ENCODE peak calls at places on chromosome 19, in seven cellular contexts. One of them, this sample, is unnamed.

GRCh38 chr19:43595605-43595998 is 332 bp downstream of the IRGQ start:
- DNase-seq in choroid plexus epithelial cell: no peak
- DNase-seq in GM23248: no peak
- DNase-seq in activated naive CD8-positive, alpha-beta T cell treated with anti-CD3 and anti-CD28 coated beads for 36 hours: peak; percentile 29
- DNase-seq in AG08395: no peak
- DNase-seq in adipocyte: no peak
- DNase-seq in GDM1: no peak
- DNase-seq in this sample: no peak

GRCh38 chr19:57934820-57935665 is at the start of gene ZNF418:
- DNase-seq in choroid plexus epithelial cell: peak; percentile 91
- DNase-seq in GM23248: peak; percentile 92
- DNase-seq in activated naive CD8-positive, alpha-beta T cell treated with anti-CD3 and anti-CD28 coated beads for 36 hours: peak; percentile 60
- DNase-seq in AG08395: peak; percentile 82
- DNase-seq in adipocyte: peak; percentile 80
- DNase-seq in GDM1: no peak
- DNase-seq in this sample: no peak

GRCh38 chr19:2337329-2337707 is 8.8 kb downstream of the SPPL2B start:
- DNase-seq in choroid plexus epithelial cell: peak; percentile 74
- DNase-seq in GM23248: peak; percentile 47
- DNase-seq in activated naive CD8-positive, alpha-beta T cell treated with anti-CD3 and anti-CD28 coated beads for 36 hours: no peak
- DNase-seq in AG08395: no peak
- DNase-seq in adipocyte: no peak
- DNase-seq in GDM1: no peak
- DNase-seq in this sample: no peak

GRCh38 chr19:42121666-42122069 is 10.6 kb downstream of the POU2F2 start:
- DNase-seq in choroid plexus epithelial cell: peak; percentile 72
- DNase-seq in GM23248: peak; percentile 85
- DNase-seq in activated naive CD8-positive, alpha-beta T cell treated with anti-CD3 and anti-CD28 coated beads for 36 hours: peak; percentile 87
- DNase-seq in AG08395: peak; percentile 88
- DNase-seq in adipocyte: peak; percentile 68
- DNase-seq in GDM1: peak; percentile 80
- DNase-seq in this sample: no peak

GRCh38 chr19:10086032-10086903 is at the start of gene SHFL:
- DNase-seq in choroid plexus epithelial cell: peak; percentile 72
- DNase-seq in GM23248: peak; percentile 83
- DNase-seq in activated naive CD8-positive, alpha-beta T cell treated with anti-CD3 and anti-CD28 coated beads for 36 hours: peak; percentile 89
- DNase-seq in AG08395: peak; percentile 83
- DNase-seq in adipocyte: peak; percentile 91
- DNase-seq in GDM1: peak; percentile 64
- DNase-seq in this sample: peak; percentile 78

GRCh38 chr19:48858984-48859710 is 9.3 kb downstream of the PLEKHA4 start:
- DNase-seq in choroid plexus epithelial cell: no peak
- DNase-seq in GM23248: peak; percentile 10
- DNase-seq in activated naive CD8-positive, alpha-beta T cell treated with anti-CD3 and anti-CD28 coated beads for 36 hours: peak; percentile 79
- DNase-seq in AG08395: no peak
- DNase-seq in adipocyte: no peak
- DNase-seq in GDM1: peak; percentile 50
- DNase-seq in this sample: peak; percentile 12

GRCh38 chr19:42066075-42066754 is 3.8 kb downstream of the GRIK5 start:
- DNase-seq in choroid plexus epithelial cell: peak; percentile 37
- DNase-seq in GM23248: peak; percentile 32
- DNase-seq in activated naive CD8-positive, alpha-beta T cell treated with anti-CD3 and anti-CD28 coated beads for 36 hours: no peak
- DNase-seq in AG08395: peak; percentile 37
- DNase-seq in adipocyte: no peak
- DNase-seq in GDM1: no peak
- DNase-seq in this sample: no peak

GRCh38 chr19:24078688-24079087 is 8.3 kb upstream of the ZNF254 start:
- DNase-seq in choroid plexus epithelial cell: no peak
- DNase-seq in GM23248: no peak
- DNase-seq in activated naive CD8-positive, alpha-beta T cell treated with anti-CD3 and anti-CD28 coated beads for 36 hours: no peak
- DNase-seq in AG08395: no peak
- DNase-seq in adipocyte: no peak
- DNase-seq in GDM1: no peak
- DNase-seq in this sample: no peak

GRCh38 chr19:54248016-54248601 is 5.5 kb upstream of the LILRA6 start:
- DNase-seq in choroid plexus epithelial cell: peak; percentile 51
- DNase-seq in GM23248: peak; percentile 37
- DNase-seq in activated naive CD8-positive, alpha-beta T cell treated with anti-CD3 and anti-CD28 coated beads for 36 hours: peak; percentile 33
- DNase-seq in AG08395: no peak
- DNase-seq in adipocyte: no peak
- DNase-seq in GDM1: peak; percentile 74
- DNase-seq in this sample: peak; percentile 83

GRCh38 chr19:8034178-8034525 is 18.4 kb upstream of the CCL25 start:
- DNase-seq in choroid plexus epithelial cell: no peak
- DNase-seq in GM23248: no peak
- DNase-seq in activated naive CD8-positive, alpha-beta T cell treated with anti-CD3 and anti-CD28 coated beads for 36 hours: no peak
- DNase-seq in AG08395: no peak
- DNase-seq in adipocyte: no peak
- DNase-seq in GDM1: no peak
- DNase-seq in this sample: no peak

GRCh38 chr19:35715981-35716734 is 1.6 kb upstream of the KMT2B start:
- DNase-seq in choroid plexus epithelial cell: peak; percentile 41
- DNase-seq in GM23248: peak; percentile 71
- DNase-seq in activated naive CD8-positive, alpha-beta T cell treated with anti-CD3 and anti-CD28 coated beads for 36 hours: no peak
- DNase-seq in AG08395: peak; percentile 70
- DNase-seq in adipocyte: peak; percentile 74
- DNase-seq in GDM1: no peak
- DNase-seq in this sample: peak; percentile 43

GRCh38 chr19:1225451-1226226 is 12.2 kb downstream of the CBARP start:
- DNase-seq in choroid plexus epithelial cell: peak; percentile 31
- DNase-seq in GM23248: no peak
- DNase-seq in activated naive CD8-positive, alpha-beta T cell treated with anti-CD3 and anti-CD28 coated beads for 36 hours: no peak
- DNase-seq in AG08395: no peak
- DNase-seq in adipocyte: no peak
- DNase-seq in GDM1: no peak
- DNase-seq in this sample: no peak

GRCh38 chr19:51514866-51515481 is 13.4 kb upstream of the SIGLEC12 start:
- DNase-seq in choroid plexus epithelial cell: peak; percentile 78
- DNase-seq in GM23248: peak; percentile 65
- DNase-seq in activated naive CD8-positive, alpha-beta T cell treated with anti-CD3 and anti-CD28 coated beads for 36 hours: peak; percentile 14
- DNase-seq in AG08395: peak; percentile 66
- DNase-seq in adipocyte: peak; percentile 76
- DNase-seq in GDM1: peak; percentile 51
- DNase-seq in this sample: peak; percentile 58

GRCh38 chr19:33678796-33679195 is 57.0 kb downstream of the CHST8 start:
- DNase-seq in choroid plexus epithelial cell: no peak
- DNase-seq in GM23248: no peak
- DNase-seq in activated naive CD8-positive, alpha-beta T cell treated with anti-CD3 and anti-CD28 coated beads for 36 hours: no peak
- DNase-seq in AG08395: no peak
- DNase-seq in adipocyte: no peak
- DNase-seq in GDM1: no peak
- DNase-seq in this sample: no peak

GRCh38 chr19:5228932-5229777 is 111.5 kb downstream of the PTPRS start:
- DNase-seq in choroid plexus epithelial cell: no peak
- DNase-seq in GM23248: peak; percentile 53
- DNase-seq in activated naive CD8-positive, alpha-beta T cell treated with anti-CD3 and anti-CD28 coated beads for 36 hours: peak; percentile 11
- DNase-seq in AG08395: no peak
- DNase-seq in adipocyte: peak; percentile 48
- DNase-seq in GDM1: no peak
- DNase-seq in this sample: no peak

GRCh38 chr19:16096281-16096855 is 15.3 kb upstream of the RAB8A start:
- DNase-seq in choroid plexus epithelial cell: no peak
- DNase-seq in GM23248: no peak
- DNase-seq in activated naive CD8-positive, alpha-beta T cell treated with anti-CD3 and anti-CD28 coated beads for 36 hours: no peak
- DNase-seq in AG08395: no peak
- DNase-seq in adipocyte: no peak
- DNase-seq in GDM1: no peak
- DNase-seq in this sample: no peak

GRCh38 chr19:39557791-39558622 is 18.0 kb upstream of the EID2 start:
- DNase-seq in choroid plexus epithelial cell: peak; percentile 52
- DNase-seq in GM23248: no peak
- DNase-seq in activated naive CD8-positive, alpha-beta T cell treated with anti-CD3 and anti-CD28 coated beads for 36 hours: no peak
- DNase-seq in AG08395: no peak
- DNase-seq in adipocyte: peak; percentile 66
- DNase-seq in GDM1: no peak
- DNase-seq in this sample: no peak

GRCh38 chr19:51295382-51296126 is 15.9 kb upstream of the IGLON5 start:
- DNase-seq in choroid plexus epithelial cell: no peak
- DNase-seq in GM23248: no peak
- DNase-seq in activated naive CD8-positive, alpha-beta T cell treated with anti-CD3 and anti-CD28 coated beads for 36 hours: no peak
- DNase-seq in AG08395: no peak
- DNase-seq in adipocyte: no peak
- DNase-seq in GDM1: no peak
- DNase-seq in this sample: no peak

GRCh38 chr19:43811833-43812232 is 9.6 kb upstream of the LYPD5 start:
- DNase-seq in choroid plexus epithelial cell: no peak
- DNase-seq in GM23248: no peak
- DNase-seq in activated naive CD8-positive, alpha-beta T cell treated with anti-CD3 and anti-CD28 coated beads for 36 hours: no peak
- DNase-seq in AG08395: no peak
- DNase-seq in adipocyte: no peak
- DNase-seq in GDM1: no peak
- DNase-seq in this sample: no peak

GRCh38 chr19:32053366-32053765 is 292.0 kb upstream of the ZNF507 start:
- DNase-seq in choroid plexus epithelial cell: no peak
- DNase-seq in GM23248: no peak
- DNase-seq in activated naive CD8-positive, alpha-beta T cell treated with anti-CD3 and anti-CD28 coated beads for 36 hours: no peak
- DNase-seq in AG08395: no peak
- DNase-seq in adipocyte: no peak
- DNase-seq in GDM1: no peak
- DNase-seq in this sample: no peak

GRCh38 chr19:42480335-42481095 is 37.8 kb upstream of the CXCL17 start:
- DNase-seq in choroid plexus epithelial cell: peak; percentile 47
- DNase-seq in GM23248: peak; percentile 61
- DNase-seq in activated naive CD8-positive, alpha-beta T cell treated with anti-CD3 and anti-CD28 coated beads for 36 hours: peak; percentile 17
- DNase-seq in AG08395: peak; percentile 58
- DNase-seq in adipocyte: peak; percentile 63
- DNase-seq in GDM1: no peak
- DNase-seq in this sample: peak; percentile 60

GRCh38 chr19:5893907-5894703 is 9.5 kb downstream of the NDUFA11 start:
- DNase-seq in choroid plexus epithelial cell: no peak
- DNase-seq in GM23248: no peak
- DNase-seq in activated naive CD8-positive, alpha-beta T cell treated with anti-CD3 and anti-CD28 coated beads for 36 hours: no peak
- DNase-seq in AG08395: no peak
- DNase-seq in adipocyte: no peak
- DNase-seq in GDM1: no peak
- DNase-seq in this sample: no peak

GRCh38 chr19:13861392-13861713 is 15.6 kb upstream of the NANOS3 start:
- DNase-seq in choroid plexus epithelial cell: no peak
- DNase-seq in GM23248: peak; percentile 58
- DNase-seq in activated naive CD8-positive, alpha-beta T cell treated with anti-CD3 and anti-CD28 coated beads for 36 hours: no peak
- DNase-seq in AG08395: no peak
- DNase-seq in adipocyte: no peak
- DNase-seq in GDM1: no peak
- DNase-seq in this sample: no peak

GRCh38 chr19:42280761-42281174 is 11.7 kb downstream of the CIC start:
- DNase-seq in choroid plexus epithelial cell: no peak
- DNase-seq in GM23248: peak; percentile 77
- DNase-seq in activated naive CD8-positive, alpha-beta T cell treated with anti-CD3 and anti-CD28 coated beads for 36 hours: peak; percentile 50
- DNase-seq in AG08395: peak; percentile 47
- DNase-seq in adipocyte: peak; percentile 77
- DNase-seq in GDM1: peak; percentile 64
- DNase-seq in this sample: no peak

GRCh38 chr19:12800344-12800732 is 1.3 kb downstream of the PRDX2 start:
- DNase-seq in choroid plexus epithelial cell: no peak
- DNase-seq in GM23248: peak; percentile 30
- DNase-seq in activated naive CD8-positive, alpha-beta T cell treated with anti-CD3 and anti-CD28 coated beads for 36 hours: no peak
- DNase-seq in AG08395: no peak
- DNase-seq in adipocyte: no peak
- DNase-seq in GDM1: no peak
- DNase-seq in this sample: no peak

GRCh38 chr19:38649305-38650179 is 2.1 kb downstream of the ACTN4 start:
- DNase-seq in choroid plexus epithelial cell: no peak
- DNase-seq in GM23248: peak; percentile 49
- DNase-seq in activated naive CD8-positive, alpha-beta T cell treated with anti-CD3 and anti-CD28 coated beads for 36 hours: no peak
- DNase-seq in AG08395: no peak
- DNase-seq in adipocyte: peak; percentile 46
- DNase-seq in GDM1: no peak
- DNase-seq in this sample: peak; percentile 4

GRCh38 chr19:3321696-3322095 is 44.7 kb upstream of the NFIC start:
- DNase-seq in choroid plexus epithelial cell: no peak
- DNase-seq in GM23248: no peak
- DNase-seq in activated naive CD8-positive, alpha-beta T cell treated with anti-CD3 and anti-CD28 coated beads for 36 hours: no peak
- DNase-seq in AG08395: no peak
- DNase-seq in adipocyte: no peak
- DNase-seq in GDM1: no peak
- DNase-seq in this sample: no peak

GRCh38 chr19:46610851-46611770 is 10.0 kb downstream of the CALM3 start:
- DNase-seq in choroid plexus epithelial cell: peak; percentile 53
- DNase-seq in GM23248: no peak
- DNase-seq in activated naive CD8-positive, alpha-beta T cell treated with anti-CD3 and anti-CD28 coated beads for 36 hours: no peak
- DNase-seq in AG08395: no peak
- DNase-seq in adipocyte: no peak
- DNase-seq in GDM1: no peak
- DNase-seq in this sample: no peak

GRCh38 chr19:4705413-4706131 is 18.1 kb downstream of the DPP9 start:
- DNase-seq in choroid plexus epithelial cell: no peak
- DNase-seq in GM23248: no peak
- DNase-seq in activated naive CD8-positive, alpha-beta T cell treated with anti-CD3 and anti-CD28 coated beads for 36 hours: no peak
- DNase-seq in AG08395: no peak
- DNase-seq in adipocyte: no peak
- DNase-seq in GDM1: no peak
- DNase-seq in this sample: no peak

GRCh38 chr19:54478677-54479266 is 5.7 kb upstream of the CDC42EP5 start:
- DNase-seq in choroid plexus epithelial cell: peak; percentile 67
- DNase-seq in GM23248: peak; percentile 63
- DNase-seq in activated naive CD8-positive, alpha-beta T cell treated with anti-CD3 and anti-CD28 coated beads for 36 hours: no peak
- DNase-seq in AG08395: peak; percentile 42
- DNase-seq in adipocyte: peak; percentile 85
- DNase-seq in GDM1: peak; percentile 23
- DNase-seq in this sample: peak; percentile 53

GRCh38 chr19:19206938-19207337 is 3.7 kb upstream of the NR2C2AP start:
- DNase-seq in choroid plexus epithelial cell: no peak
- DNase-seq in GM23248: no peak
- DNase-seq in activated naive CD8-positive, alpha-beta T cell treated with anti-CD3 and anti-CD28 coated beads for 36 hours: no peak
- DNase-seq in AG08395: no peak
- DNase-seq in adipocyte: no peak
- DNase-seq in GDM1: no peak
- DNase-seq in this sample: no peak

GRCh38 chr19:31110331-31110730 is 238.9 kb downstream of the TSHZ3 start:
- DNase-seq in choroid plexus epithelial cell: peak; percentile 63
- DNase-seq in GM23248: peak; percentile 70
- DNase-seq in activated naive CD8-positive, alpha-beta T cell treated with anti-CD3 and anti-CD28 coated beads for 36 hours: no peak
- DNase-seq in AG08395: peak; percentile 78
- DNase-seq in adipocyte: peak; percentile 39
- DNase-seq in GDM1: no peak
- DNase-seq in this sample: no peak